ENCODE peak calls at places on chromosomes 13 and 19, in six cellular contexts. H is HEK293T, U is heart left ventricle, J is mucosa of descending colon, A is left lung, D is AG09319. L is an unnamed sample.

GRCh38 chr19:47310819-47311218 is 1.2 kb downstream of the C5AR1 start:
- DNase-seq in H (no peak), U (peak), J (no peak), A (peak), D (no peak), L (no peak)

GRCh38 chr19:677201-677600 is 1.0 kb downstream of the FSTL3 start:
- DNase-seq in H (no peak), U (peak), J (peak), A (peak), D (peak), L (no peak)

GRCh38 chr13:75415720-75416119 is 66.2 kb downstream of the TBC1D4 start:
- DNase-seq in H (no peak), U (no peak), J (no peak), A (no peak), D (peak), L (no peak)

GRCh38 chr19:7415163-7415856 is 66.6 kb downstream of the ARHGEF18 start:
- DNase-seq in H (no peak), U (no peak), J (no peak), A (peak), D (peak), L (peak)

GRCh38 chr19:368624-369020 is 24.0 kb upstream of the MIER2 start:
- DNase-seq in H (no peak), U (no peak), J (no peak), A (no peak), D (no peak), L (no peak)

GRCh38 chr13:38563739-38564138 is 123.1 kb upstream of the FREM2 start:
- DNase-seq in H (no peak), U (no peak), J (no peak), A (no peak), D (no peak), L (no peak)

GRCh38 chr19:17902701-17903100 is 30.1 kb upstream of the CCDC124 start:
- DNase-seq in H (no peak), U (no peak), J (no peak), A (no peak), D (peak), L (no peak)

GRCh38 chr19:8036438-8037099 is 16.0 kb upstream of the CCL25 start:
- DNase-seq in H (no peak), U (no peak), J (no peak), A (no peak), D (no peak), L (no peak)

GRCh38 chr13:102128216-102128800 is 273.5 kb downstream of the FGF14 start:
- DNase-seq in H (no peak), U (no peak), J (no peak), A (no peak), D (peak), L (no peak)

GRCh38 chr13:20952838-20953237 is 50.3 kb upstream of the XPO4 start:
- DNase-seq in H (no peak), U (no peak), J (no peak), A (no peak), D (no peak), L (no peak)

GRCh38 chr19:16386619-16387240 is 62.1 kb downstream of the KLF2 start:
- DNase-seq in H (peak), U (no peak), J (no peak), A (peak), D (peak), L (peak)

GRCh38 chr19:39623946-39624345 is 21.6 kb downstream of the LGALS13 start:
- DNase-seq in H (no peak), U (no peak), J (no peak), A (no peak), D (no peak), L (no peak)

GRCh38 chr19:45798995-45799517 is 6.4 kb upstream of the DMWD start:
- DNase-seq in H (peak), U (no peak), J (no peak), A (no peak), D (peak), L (peak)

GRCh38 chr13:30108913-30109237 is 198.5 kb downstream of the KATNAL1 start:
- DNase-seq in H (no peak), U (no peak), J (peak), A (peak), D (no peak), L (peak)

GRCh38 chr13:52651880-52652169 is 811 bp upstream of the SUGT1 start:
- DNase-seq in H (no peak), U (no peak), J (no peak), A (no peak), D (no peak), L (peak)

GRCh38 chr13:28268800-28269223 is 130.5 kb downstream of the PAN3 start:
- DNase-seq in H (no peak), U (no peak), J (no peak), A (no peak), D (no peak), L (no peak)

GRCh38 chr13:39353988-39354387 is 249.0 kb downstream of the LHFPL6 start:
- DNase-seq in H (no peak), U (no peak), J (no peak), A (no peak), D (no peak), L (no peak)

GRCh38 chr19:4068058-4068966 is 1.6 kb upstream of the ZBTB7A start:
- DNase-seq in H (no peak), U (no peak), J (peak), A (no peak), D (no peak), L (no peak)

L was measured in HuH-7.